ENCODE peak calls at places on chromosomes 7 and 10, in four cellular contexts. Z, C, W and G are unnamed samples.
A peak's percentile ranks its signal among the peaks of the same experiment; 100 is the strongest.

GRCh38 chr10:6738464-6738824 is 158.4 kb upstream of the PRKCQ start:
- DNase-seq in Z (no peak), C (no peak), W (no peak), G (no peak)

GRCh38 chr10:80581469-80581835 is 43.8 kb downstream of the SH2D4B start:
- DNase-seq in Z (no peak), C (no peak), W (no peak), G (no peak)

GRCh38 chr10:71390435-71390820 is 6.3 kb upstream of the CDH23 start:
- DNase-seq in Z (no peak), C (no peak), W (no peak), G (no peak)

GRCh38 chr10:102611514-102612095 is 32.7 kb upstream of the TRIM8 start:
- DNase-seq in Z (no peak), C (no peak), W (no peak), G (no peak)

GRCh38 chr7:93923946-93924345 is 2.4 kb downstream of the GNG11 start:
- DNase-seq in Z (no peak), C (no peak), W (no peak), G (no peak)

GRCh38 chr10:62248465-62248864 is 20.2 kb downstream of the RTKN2 start:
- DNase-seq in Z (no peak), C (no peak), W (no peak), G (no peak)

GRCh38 chr10:123367181-123367580 is 213.0 kb downstream of the BUB3 start:
- DNase-seq in Z (no peak), C (no peak), W (no peak), G (no peak)

GRCh38 chr10:112376578-112376855 is 2.6 kb downstream of the ACSL5 start:
- DNase-seq in Z (no peak), C (no peak), W (no peak), G (no peak)

GRCh38 chr10:130175074-130175473 is 38.9 kb downstream of the GLRX3 start:
- DNase-seq in Z (no peak), C (no peak), W (no peak), G (no peak)

GRCh38 chr10:124342136-124342820 is 76.4 kb downstream of the OAT start:
- DNase-seq in Z (no peak), C (no peak), W (no peak), G (no peak)

GRCh38 chr10:5906651-5907050 is 16.6 kb downstream of the FBH1 start:
- DNase-seq in Z (no peak), C (no peak), W (no peak), G (no peak)

GRCh38 chr7:29342761-29343160 is 148.2 kb downstream of the CHN2 start:
- DNase-seq in Z (no peak), C (no peak), W (no peak), G (no peak)

GRCh38 chr7:135333196-135333595 is 99.6 kb downstream of the STRA8 start:
- DNase-seq in Z (no peak), C (no peak), W (no peak), G (no peak)

GRCh38 chr7:44073664-44074348 is 8.4 kb upstream of the PGAM2 start:
- DNase-seq in Z (no peak), C (no peak), W (no peak), G (peak; percentile 25)

GRCh38 chr10:54063514-54063913 is 737.5 kb downstream of the PCDH15 start:
- DNase-seq in Z (no peak), C (no peak), W (no peak), G (no peak)

GRCh38 chr7:155974186-155974897 is 162.1 kb upstream of the SHH start:
- DNase-seq in Z (no peak), C (no peak), W (no peak), G (no peak)

GRCh38 chr7:105010538-105011523 is 3.2 kb upstream of the KMT2E start:
- DNase-seq in Z (no peak), C (no peak), W (no peak), G (no peak)

GRCh38 chr10:132884041-132884440 is 58.3 kb downstream of the CFAP46 start:
- DNase-seq in Z (no peak), C (no peak), W (no peak), G (peak; percentile 7)

GRCh38 chr7:5634107-5634950 is 147.1 kb downstream of the RNF216 start:
- DNase-seq in Z (no peak), C (no peak), W (no peak), G (peak; percentile 67)

GRCh38 chr10:95496246-95496911 is 64.8 kb downstream of the SORBS1 start:
- DNase-seq in Z (no peak), C (no peak), W (no peak), G (no peak)

GRCh38 chr7:157441023-157441399 is 104.2 kb downstream of the DNAJB6 start:
- DNase-seq in Z (no peak), C (no peak), W (no peak), G (no peak)

GRCh38 chr10:43201545-43202131 is 63.4 kb downstream of the CSGALNACT2 start:
- DNase-seq in Z (no peak), C (no peak), W (no peak), G (no peak)

GRCh38 chr10:78623577-78624215 is 445.1 kb upstream of the ZMIZ1 start:
- DNase-seq in Z (peak; percentile 62), C (peak; percentile 66), W (no peak), G (no peak)

GRCh38 chr10:28530751-28531150 is 2.2 kb upstream of the WAC start:
- DNase-seq in Z (no peak), C (peak; percentile 20), W (no peak), G (no peak)

GRCh38 chr10:72315611-72316385 is 38.9 kb downstream of the DNAJB12 start:
- DNase-seq in Z (no peak), C (no peak), W (no peak), G (no peak)

GRCh38 chr10:130141460-130141859 is 5.3 kb downstream of the GLRX3 start:
- DNase-seq in Z (no peak), C (peak; percentile 20), W (peak; percentile 20), G (no peak)

GRCh38 chr10:49311562-49312236 is 12.7 kb downstream of the C10orf71 start:
- DNase-seq in Z (no peak), C (no peak), W (no peak), G (no peak)

GRCh38 chr7:33534830-33535229 is 370.5 kb upstream of the BMPER start:
- DNase-seq in Z (no peak), C (no peak), W (no peak), G (no peak)
- TF ChIP-seq MAX in Z (no peak), C (no peak), W (no peak), G (no peak)

GRCh38 chr10:32931593-32931992 is 26.4 kb downstream of the ITGB1 start:
- DNase-seq in Z (no peak), C (no peak), W (no peak), G (no peak)
- TF ChIP-seq HMGXB4 in Z (no peak), C (no peak), W (no peak), G (no peak)

GRCh38 chr7:17133977-17134376 is 164.5 kb upstream of the AHR start:
- DNase-seq in Z (no peak), C (no peak), W (no peak), G (no peak)

GRCh38 chr7:17131983-17132655 is 166.3 kb upstream of the AHR start:
- DNase-seq in Z (no peak), C (peak; percentile 54), W (no peak), G (no peak)

GRCh38 chr7:17136156-17136555 is 162.3 kb upstream of the AHR start:
- DNase-seq in Z (no peak), C (no peak), W (no peak), G (no peak)

GRCh38 chr7:17132726-17133125 is 165.7 kb upstream of the AHR start:
- DNase-seq in Z (no peak), C (no peak), W (no peak), G (no peak)

GRCh38 chr7:17134786-17135185 is 163.7 kb upstream of the AHR start:
- DNase-seq in Z (no peak), C (no peak), W (no peak), G (no peak)
- TF ChIP-seq MAX in Z (no peak), C (no peak), W (no peak), G (no peak)

GRCh38 chr10:50456711-50457110 is 167.0 kb downstream of the SGMS1 start:
- DNase-seq in Z (no peak), C (no peak), W (no peak), G (no peak)
- TF ChIP-seq HMGXB4 in Z (no peak), C (no peak), W (no peak), G (no peak)